ENCODE peak calls at places on chromosomes 16 and 17, in seven cellular contexts. V is HCT116, T is upper lobe of left lung, S is K562, B is GM12878, D is Panc1, P is HepG2. H is an unnamed sample.

GRCh38 chr17:29589524-29590260 is at the start of gene GIT1:
- ATAC-seq in V (peak; percentile 55), T (peak; percentile 88), S (peak; percentile 80), B (peak; percentile 74), D (peak; percentile 69), P (peak; percentile 49), H (peak; percentile 87)

GRCh38 chr17:82866521-82867214 is 26.8 kb upstream of the ZNF750 start:
- ATAC-seq in V (no peak), T (peak; percentile 63), S (no peak), B (no peak), D (peak; percentile 10), P (no peak), H (peak; percentile 74)

GRCh38 chr17:77117415-77117814 is 23.4 kb upstream of the SEC14L1 start:
- ATAC-seq in V (no peak), T (no peak), S (no peak), B (no peak), D (no peak), P (no peak), H (no peak)

GRCh38 chr16:58280846-58281301 is 14.0 kb downstream of the PRSS54 start:
- ATAC-seq in V (no peak), T (no peak), S (no peak), B (no peak), D (no peak), P (no peak), H (no peak)

GRCh38 chr16:75658175-75658574 is 10.6 kb downstream of the TERF2IP start:
- ATAC-seq in V (no peak), T (no peak), S (peak; percentile 33), B (no peak), D (no peak), P (no peak), H (no peak)

GRCh38 chr16:27995378-27995777 is 68.1 kb downstream of the GSG1L start:
- ATAC-seq in V (no peak), T (no peak), S (no peak), B (no peak), D (no peak), P (no peak), H (no peak)

GRCh38 chr16:46830902-46831647 is at the start of gene C16orf87:
- ATAC-seq in V (peak; percentile 94), T (peak; percentile 98), S (peak; percentile 97), B (peak; percentile 93), D (peak; percentile 98), P (peak; percentile 96), H (peak; percentile 99)

GRCh38 chr17:73262676-73263642 is 1.3 kb upstream of the CPSF4L start:
- ATAC-seq in V (no peak), T (no peak), S (no peak), B (no peak), D (peak; percentile 6), P (peak; percentile 72), H (no peak)

GRCh38 chr17:82215972-82216300 is 3.3 kb upstream of the CCDC57 start:
- ATAC-seq in V (no peak), T (no peak), S (no peak), B (no peak), D (no peak), P (no peak), H (no peak)

GRCh38 chr16:17544785-17545184 is 74.0 kb upstream of the XYLT1 start:
- ATAC-seq in V (no peak), T (no peak), S (no peak), B (no peak), D (no peak), P (no peak), H (no peak)

GRCh38 chr16:66859397-66860068 is 15.3 kb downstream of the CA7 start:
- ATAC-seq in V (no peak), T (no peak), S (no peak), B (peak; percentile 42), D (no peak), P (no peak), H (no peak)

GRCh38 chr16:78599271-78599670 is 499.8 kb downstream of the WWOX start:
- ATAC-seq in V (no peak), T (no peak), S (no peak), B (no peak), D (no peak), P (no peak), H (no peak)

GRCh38 chr16:66248096-66248495 is 118.4 kb upstream of the CDH5 start:
- ATAC-seq in V (no peak), T (peak; percentile 90), S (no peak), B (no peak), D (no peak), P (no peak), H (peak; percentile 73)

GRCh38 chr17:9750488-9750887 is 40.9 kb downstream of the DHRS7C start:
- ATAC-seq in V (no peak), T (no peak), S (no peak), B (no peak), D (no peak), P (no peak), H (no peak)

GRCh38 chr17:10513284-10514067 is 4.9 kb downstream of the MYH1 start:
- ATAC-seq in V (peak; percentile 58), T (peak; percentile 66), S (no peak), B (no peak), D (no peak), P (no peak), H (no peak)

DNA sequence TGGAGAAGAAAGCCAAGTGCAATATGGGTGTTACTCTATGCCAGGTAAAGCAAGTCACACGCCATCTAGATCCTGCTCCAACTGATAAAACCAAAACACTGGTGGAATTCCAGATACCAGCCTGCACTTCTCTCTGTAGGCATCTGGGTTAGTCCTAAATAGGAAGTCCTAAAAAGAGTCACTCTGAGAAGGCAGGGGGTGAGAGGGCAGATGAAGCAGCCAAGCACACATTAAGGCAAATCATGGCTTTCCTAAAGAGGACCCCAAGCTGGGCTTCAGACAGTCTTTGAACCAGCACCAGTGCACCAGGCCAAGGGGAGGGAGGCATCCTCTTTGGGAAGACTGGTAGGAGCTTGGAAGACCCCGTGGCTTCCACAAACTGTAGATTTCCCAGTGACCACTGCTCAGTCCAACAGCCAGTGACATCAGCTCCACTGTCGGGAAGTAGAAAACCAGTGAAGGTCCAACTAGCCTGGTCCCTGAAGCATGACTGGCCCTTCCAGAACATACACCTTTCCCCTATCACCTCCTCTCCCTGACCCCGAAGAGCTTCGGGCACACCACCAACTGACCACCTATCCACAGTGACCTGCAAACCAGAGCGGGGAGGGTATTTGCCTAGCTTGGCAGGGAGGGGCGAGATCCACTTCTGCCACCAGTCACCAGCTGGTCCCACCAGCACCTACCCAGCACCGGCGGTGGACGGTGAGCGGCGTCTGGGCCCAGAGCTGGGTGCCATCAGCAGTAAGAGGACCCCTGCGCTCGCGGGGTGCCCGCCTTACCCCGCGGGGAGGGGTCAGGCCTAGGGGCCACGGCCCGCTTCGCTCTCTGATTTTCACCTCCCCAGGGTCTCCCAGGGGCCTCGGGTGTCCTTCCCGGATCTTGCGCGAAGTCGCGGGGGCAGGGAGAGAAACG is 1.0 kb downstream of the LITAF start:
- ATAC-seq in V (no peak), T (peak; percentile 6), S (no peak), B (peak; percentile 20), D (peak; percentile 59), P (peak; percentile 63), H (peak; percentile 16)
- TF ChIP-seq POLR2AphosphoS5 in V (no peak), T (peak; percentile 36), S (no peak), B (no peak), D (no peak), P (peak; percentile 41), H (peak; percentile 46)

DNA sequence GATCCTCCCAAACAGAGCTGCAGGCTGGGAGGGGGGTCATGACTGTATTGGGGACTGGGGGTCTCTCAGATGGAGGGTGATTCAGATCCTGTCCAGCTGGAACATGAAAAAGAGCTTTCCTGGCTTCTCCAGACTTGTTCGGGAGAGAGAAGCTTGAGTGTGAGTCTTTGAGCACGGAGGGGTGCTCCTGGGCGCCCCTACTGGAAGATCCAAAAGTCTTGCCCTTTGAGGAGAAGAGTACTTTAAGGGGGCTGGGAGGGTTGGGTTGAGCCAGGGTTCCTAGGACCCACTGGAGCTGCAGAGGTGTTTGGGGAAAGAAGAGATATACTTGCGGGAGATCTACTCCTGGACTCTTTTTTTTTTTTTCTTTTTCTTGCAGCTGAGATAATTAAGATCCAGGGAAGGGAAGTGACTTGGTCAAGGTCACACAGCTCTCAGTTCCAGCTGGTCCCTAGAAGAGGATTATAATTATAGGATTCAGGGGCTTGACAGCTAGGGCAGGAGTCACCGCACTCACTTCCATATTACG is 8.4 kb downstream of the RARA start:
- ATAC-seq in V (peak; percentile 40), T (peak; percentile 62), S (peak; percentile 68), B (peak; percentile 28), D (peak; percentile 45), P (peak; percentile 42), H (no peak)
- TF ChIP-seq POLR2AphosphoS5 in V (no peak), T (no peak), S (no peak), B (no peak), D (peak; percentile 15), P (no peak), H (no peak)

GRCh38 chr17:78172284-78173024 is 4.1 kb downstream of the SYNGR2 start:
- ATAC-seq in V (peak; percentile 3), T (peak; percentile 29), S (no peak), B (peak; percentile 23), D (peak; percentile 6), P (no peak), H (peak; percentile 10)
- TF ChIP-seq POLR2AphosphoS5 in V (no peak), T (peak; percentile 75), S (no peak), B (peak; percentile 3), D (peak; percentile 84), P (no peak), H (peak; percentile 33)

GRCh38 chr17:58327363-58328194 is 1.0 kb downstream of the TSPOAP1 start:
- ATAC-seq in V (no peak), T (no peak), S (no peak), B (no peak), D (no peak), P (peak; percentile 9), H (no peak)
- TF ChIP-seq POLR2AphosphoS5 in V (no peak), T (no peak), S (peak; percentile 21), B (no peak), D (no peak), P (no peak), H (no peak)

GRCh38 chr17:61157246-61157887 is 242.3 kb upstream of the TBX2 start:
- ATAC-seq in V (no peak), T (no peak), S (peak; percentile 77), B (no peak), D (peak; percentile 96), P (no peak), H (no peak)

GRCh38 chr17:61160789-61161440 is 238.7 kb upstream of the TBX2 start:
- ATAC-seq in V (no peak), T (no peak), S (no peak), B (no peak), D (no peak), P (no peak), H (no peak)

GRCh38 chr17:61161615-61162134 is 238.0 kb upstream of the TBX2 start:
- ATAC-seq in V (no peak), T (no peak), S (no peak), B (no peak), D (no peak), P (no peak), H (no peak)

GRCh38 chr17:61158372-61158771 is 241.3 kb upstream of the TBX2 start:
- ATAC-seq in V (no peak), T (no peak), S (no peak), B (no peak), D (no peak), P (no peak), H (no peak)

GRCh38 chr17:61159415-61159814 is 240.2 kb upstream of the TBX2 start:
- ATAC-seq in V (no peak), T (no peak), S (no peak), B (peak; percentile 81), D (no peak), P (no peak), H (no peak)
- TF ChIP-seq POLR2AphosphoS5 in V (no peak), T (no peak), S (no peak), B (no peak), D (no peak), P (no peak), H (no peak)

H was measured in gastroesophageal sphincter.